ENCODE peak calls at places on chromosomes 16 and 17, in four cellular contexts. E is uterus, O is epithelial cell of proximal tubule, M is NCI-H1436. R is an unnamed sample.
A peak's percentile ranks its signal among the peaks of the same experiment; 100 is the strongest.

GRCh38 chr17:74870512-74870911 is 2.3 kb downstream of the FDXR start:
- DNase-seq in E (peak; percentile 74), O (no peak), M (no peak), R (no peak)

GRCh38 chr16:27795992-27796614 is 246.2 kb downstream of the KATNIP start:
- DNase-seq in E (no peak), O (no peak), M (no peak), R (peak; percentile 58)

GRCh38 chr16:78353610-78354009 is 254.2 kb downstream of the WWOX start:
- DNase-seq in E (no peak), O (no peak), M (no peak), R (no peak)

GRCh38 chr16:86883583-86884188 is 305.3 kb downstream of the FOXL1 start:
- DNase-seq in E (no peak), O (no peak), M (no peak), R (no peak)

GRCh38 chr16:76854234-76854633 is 336.8 kb upstream of the MON1B start:
- DNase-seq in E (no peak), O (peak; percentile 1), M (no peak), R (no peak)

GRCh38 chr16:1088295-1089170 is 7.5 kb downstream of the C1QTNF8 start:
- DNase-seq in E (no peak), O (no peak), M (no peak), R (no peak)

GRCh38 chr16:74160759-74161158 is 135.9 kb upstream of the PSMD7 start:
- DNase-seq in E (no peak), O (no peak), M (no peak), R (no peak)

GRCh38 chr16:88358033-88358481 is 24.7 kb upstream of the ZNF469 start:
- DNase-seq in E (no peak), O (no peak), M (no peak), R (no peak)

GRCh38 chr17:45973943-45974859 is 24.8 kb upstream of the STH start:
- DNase-seq in E (no peak), O (no peak), M (no peak), R (no peak)

GRCh38 chr17:40283662-40284061 is 4.0 kb upstream of the CDC6 start:
- DNase-seq in E (no peak), O (peak; percentile 96), M (no peak), R (no peak)

GRCh38 chr17:31674717-31675349 is 184.2 kb downstream of the COPRS start:
- DNase-seq in E (no peak), O (peak; percentile 61), M (no peak), R (no peak)

GRCh38 chr16:11896776-11897175 is 19.0 kb downstream of the GSPT1 start:
- DNase-seq in E (no peak), O (peak; percentile 26), M (no peak), R (no peak)

GRCh38 chr17:66548158-66548557 is 245.7 kb downstream of the PRKCA start:
- DNase-seq in E (no peak), O (no peak), M (no peak), R (no peak)

GRCh38 chr17:74190807-74191206 is 12.7 kb upstream of the RPL38 start:
- DNase-seq in E (no peak), O (no peak), M (no peak), R (no peak)

GRCh38 chr17:73043686-73044581 is 48.6 kb downstream of the SLC39A11 start:
- DNase-seq in E (no peak), O (no peak), M (no peak), R (no peak)

GRCh38 chr16:83443972-83444371 is 363.8 kb upstream of the HSBP1 start:
- DNase-seq in E (no peak), O (no peak), M (no peak), R (no peak)

R was measured in HuH-7.